ENCODE peak calls at places on chromosome 14, in four cellular contexts. T is fibroblast of the conjunctiva, O is hepatocyte, H is fibroblast of gingiva. A is an unnamed sample.

GRCh38 chr14:72774894-72775620 is 118.8 kb downstream of the DPF3 start:
- DNase-seq in T (no peak), O (no peak), H (no peak), A (no peak)

GRCh38 chr14:96688629-96689028 is 108.6 kb upstream of the VRK1 start:
- DNase-seq in T (no peak), O (no peak), H (no peak), A (no peak)

GRCh38 chr14:54348001-54348611 is 48.7 kb upstream of the CDKN3 start:
- DNase-seq in T (no peak), O (peak; percentile 85), H (peak; percentile 19), A (peak; percentile 34)

GRCh38 chr14:67572608-67573007 is 27.5 kb downstream of the PIGH start:
- DNase-seq in T (no peak), O (no peak), H (no peak), A (no peak)

GRCh38 chr14:76780875-76781647 is 19.8 kb downstream of the VASH1 start:
- DNase-seq in T (no peak), O (no peak), H (no peak), A (no peak)

GRCh38 chr14:95519699-95520098 is 3.2 kb upstream of the SYNE3 start:
- DNase-seq in T (peak; percentile 85), O (no peak), H (peak; percentile 95), A (no peak)

GRCh38 chr14:69234106-69234505 is 25.9 kb upstream of the GALNT16 start:
- DNase-seq in T (no peak), O (no peak), H (no peak), A (no peak)

GRCh38 chr14:75428230-75429104 is 645 bp downstream of the JDP2 start:
- DNase-seq in T (no peak), O (peak; percentile 60), H (peak; percentile 19), A (peak; percentile 69)

GRCh38 chr14:100708349-100709217 is 18.1 kb upstream of the DLK1 start:
- DNase-seq in T (no peak), O (peak; percentile 84), H (no peak), A (no peak)

GRCh38 chr14:64880382-64881121 is 845 bp upstream of the SPTB start:
- DNase-seq in T (no peak), O (peak; percentile 60), H (no peak), A (no peak)

GRCh38 chr14:101584049-101584859 is 23.0 kb downstream of the DIO3 start:
- DNase-seq in T (peak; percentile 61), O (peak; percentile 44), H (peak; percentile 83), A (peak; percentile 42)